ENCODE peak calls at places on chromosome 2, in six cellular contexts. F is HCT116; A is epithelial cell of esophagus; K is right atrium auricular region; I is psoas muscle; E is CD4-positive, alpha-beta T cell. Z is an unnamed sample.

GRCh38 chr2:96427917-96428316 is 77.2 kb downstream of the NEURL3 start:
- DNase-seq in F (peak), K (no peak), I (no peak), E (no peak), A (peak), Z (no peak)

GRCh38 chr2:14492920-14493503 is 139.5 kb upstream of the LRATD1 start:
- DNase-seq in E (no peak), I (no peak), A (peak), K (no peak), F (no peak), Z (no peak)

GRCh38 chr2:31429759-31430438 is 15.4 kb upstream of the XDH start:
- DNase-seq in A (peak), E (no peak), I (no peak), F (peak), K (no peak), Z (no peak)

GRCh38 chr2:179541586-179541985 is 277.0 kb upstream of the SESTD1 start:
- DNase-seq in K (no peak), E (no peak), A (no peak), I (no peak), F (no peak), Z (no peak)

GRCh38 chr2:121427187-121427689 is 103.4 kb upstream of the RNU4ATAC start:
- DNase-seq in A (no peak), F (no peak), K (no peak), E (no peak), I (no peak), Z (no peak)

GRCh38 chr2:16395601-16396000 is 270.0 kb downstream of the CYRIA start:
- DNase-seq in A (peak), E (no peak), I (no peak), K (no peak), F (no peak), Z (no peak)

GRCh38 chr2:206392118-206392517 is 51.2 kb upstream of the ADAM23 start:
- DNase-seq in F (peak), A (peak), E (no peak), I (no peak), K (no peak), Z (no peak)

GRCh38 chr2:239155806-239156480 is 244.9 kb downstream of the HDAC4 start:
- DNase-seq in K (no peak), F (no peak), E (no peak), I (peak), A (no peak), Z (no peak)

GRCh38 chr2:71240794-71241193 is 13.9 kb upstream of the PAIP2B start:
- DNase-seq in E (no peak), I (no peak), K (no peak), F (no peak), A (no peak), Z (no peak)

GRCh38 chr2:239365782-239366435 is 34.9 kb downstream of the HDAC4 start:
- DNase-seq in A (no peak), E (no peak), I (no peak), K (no peak), F (no peak), Z (no peak)

GRCh38 chr2:20419007-20419576 is 27.8 kb upstream of the RHOB start:
- DNase-seq in I (no peak), E (no peak), K (peak), F (no peak), A (no peak), Z (no peak)

GRCh38 chr2:239611222-239611795 is 210.5 kb upstream of the HDAC4 start:
- DNase-seq in A (no peak), F (no peak), K (peak), E (no peak), I (no peak), Z (peak)

GRCh38 chr2:159064446-159065301 is 96.2 kb downstream of the TANC1 start:
- DNase-seq in A (peak), I (no peak), F (no peak), K (no peak), E (no peak), Z (no peak)
- TF ChIP-seq CTCF in A (no peak), I (no peak), F (no peak), K (no peak), E (no peak), Z (no peak)

GRCh38 chr2:68248361-68248760 is 4.0 kb downstream of the PPP3R1 start:
- DNase-seq in A (no peak), E (no peak), F (no peak), I (no peak), K (no peak), Z (no peak)

GRCh38 chr2:68245672-68246071 is 6.7 kb downstream of the PPP3R1 start:
- DNase-seq in I (no peak), A (no peak), F (no peak), E (no peak), K (no peak), Z (no peak)

GRCh38 chr2:68240446-68240845 is 11.9 kb downstream of the PPP3R1 start:
- DNase-seq in A (no peak), E (no peak), F (no peak), I (no peak), K (no peak), Z (no peak)

GRCh38 chr2:68245066-68245465 is 7.3 kb downstream of the PPP3R1 start:
- DNase-seq in E (no peak), I (no peak), F (no peak), A (no peak), K (no peak), Z (no peak)

DNA sequence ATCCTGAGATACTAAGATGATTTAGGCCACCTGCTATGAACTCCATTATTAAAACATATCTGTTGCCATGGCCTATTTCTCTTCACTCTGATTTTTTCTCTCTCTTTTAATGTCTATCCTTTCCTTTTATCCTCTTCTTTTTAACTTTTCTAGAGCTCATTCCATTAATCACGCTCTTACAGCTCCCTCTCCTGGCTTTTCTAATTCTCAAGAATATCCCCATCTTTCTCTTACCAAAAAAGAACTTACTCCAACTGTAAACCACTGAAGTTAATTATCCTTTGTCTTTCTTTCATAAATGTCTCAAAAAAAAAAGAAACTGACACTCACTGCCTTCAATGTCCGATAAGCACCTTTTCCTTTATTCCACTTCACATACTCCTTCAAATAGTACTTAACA is 7.9 kb downstream of the PPP3R1 start:
- DNase-seq in F (no peak), E (no peak), A (no peak), K (no peak), I (no peak), Z (no peak)
- TF ChIP-seq CTCF in F (no peak), E (no peak), A (no peak), K (no peak), I (peak), Z (peak)

GRCh38 chr2:209577376-209578357 is 153.8 kb downstream of the MAP2 start:
- DNase-seq in F (peak), A (peak), E (no peak), I (no peak), K (no peak), Z (no peak)
- TF ChIP-seq CTCF in F (peak), A (peak), E (no peak), I (peak), K (no peak), Z (peak)

GRCh38 chr2:187500585-187501359 is 52.7 kb upstream of the CALCRL start:
- DNase-seq in F (peak), I (no peak), A (peak), E (no peak), K (no peak), Z (no peak)

GRCh38 chr2:187497140-187497539 is 49.1 kb upstream of the CALCRL start:
- DNase-seq in I (no peak), K (no peak), E (no peak), F (no peak), A (no peak), Z (no peak)

GRCh38 chr2:187493877-187494568 is 46.0 kb upstream of the CALCRL start:
- DNase-seq in F (no peak), I (no peak), E (no peak), K (no peak), A (no peak), Z (no peak)

GRCh38 chr2:187499941-187500532 is 52.0 kb upstream of the CALCRL start:
- DNase-seq in A (peak), E (no peak), F (peak), K (no peak), I (peak), Z (peak)

GRCh38 chr2:187497858-187498463 is 49.9 kb upstream of the CALCRL start:
- DNase-seq in I (no peak), E (no peak), F (peak), A (peak), K (no peak), Z (no peak)
- TF ChIP-seq CTCF in I (peak), E (peak), F (peak), A (peak), K (no peak), Z (peak)